ENCODE peak calls at places on chromosomes 11 and 22, in four cellular contexts. C is NCI-H1105 treated with DMSO at 0.1 percent for 48 hours, Q is germinal center, Y is left ventricle myocardium superior. T is an unnamed sample.
A peak's percentile ranks its signal among the peaks of the same experiment; 100 is the strongest.

GRCh38 chr11:69887841-69888670 is 68.8 kb upstream of the FGF3 start:
- DNase-seq in C (no peak), Q (no peak), Y (peak; percentile 6), T (no peak)

GRCh38 chr22:35380013-35380412 is 883 bp upstream of the HMOX1 start:
- DNase-seq in C (no peak), Q (no peak), Y (no peak), T (no peak)

GRCh38 chr22:50057868-50058311 is at the start of gene TTLL8:
- DNase-seq in C (no peak), Q (no peak), Y (peak; percentile 22), T (no peak)

GRCh38 chr11:117442869-117443239 is 115.2 kb downstream of the CEP164 start:
- DNase-seq in C (no peak), Q (no peak), Y (no peak), T (no peak)

GRCh38 chr11:2942872-2943710 is 13.9 kb upstream of the PHLDA2 start:
- DNase-seq in C (no peak), Q (no peak), Y (no peak), T (no peak)

GRCh38 chr22:35150163-35151107 is 84.5 kb downstream of the ISX start:
- DNase-seq in C (peak; percentile 27), Q (peak; percentile 44), Y (peak; percentile 72), T (peak; percentile 70)

GRCh38 chr22:30267382-30268302 is 991 bp upstream of the OSM start:
- DNase-seq in C (no peak), Q (no peak), Y (no peak), T (peak; percentile 68)

GRCh38 chr11:69218271-69218682 is 62.5 kb downstream of the SMIM38 start:
- DNase-seq in C (no peak), Q (no peak), Y (no peak), T (no peak)

GRCh38 chr22:17368727-17369552 is at the start of gene CECR2:
- DNase-seq in C (peak; percentile 68), Q (peak; percentile 7), Y (peak; percentile 75), T (peak; percentile 41)

GRCh38 chr11:78336877-78337553 is 80.6 kb downstream of the GAB2 start:
- DNase-seq in C (no peak), Q (no peak), Y (no peak), T (no peak)

GRCh38 chr11:101870510-101870909 is 44.3 kb upstream of the CEP126 start:
- DNase-seq in C (no peak), Q (no peak), Y (no peak), T (no peak)

GRCh38 chr11:77092382-77092781 is 10.3 kb upstream of the OMP start:
- DNase-seq in C (no peak), Q (no peak), Y (peak; percentile 43), T (no peak)

T was measured in GM13976.